ENCODE peak calls at places on chromosomes 6 and 20, in eight cellular contexts. One of them, this sample, is unnamed.

GRCh38 chr6:50952092-50952932 is 133.6 kb downstream of the TFAP2B start:
- DNase-seq in fibroblast of lung: no peak
- DNase-seq in naive thymus-derived CD4-positive, alpha-beta T cell: no peak
- DNase-seq in neural progenitor cell: peak; percentile 16
- DNase-seq in tibial artery: no peak
- DNase-seq in H9: no peak
- DNase-seq in OCI-LY7: no peak
- DNase-seq in endodermal cell: peak; percentile 49
- DNase-seq in this sample: peak; percentile 98

GRCh38 chr20:23449400-23449799 is 3.3 kb downstream of the CST11 start:
- DNase-seq in neural progenitor cell: no peak
- DNase-seq in naive thymus-derived CD4-positive, alpha-beta T cell: no peak
- DNase-seq in tibial artery: no peak
- DNase-seq in fibroblast of lung: no peak
- DNase-seq in OCI-LY7: no peak
- DNase-seq in endodermal cell: no peak
- DNase-seq in H9: no peak
- DNase-seq in this sample: no peak

GRCh38 chr6:167700199-167700598 is 126.5 kb upstream of the AFDN start:
- DNase-seq in naive thymus-derived CD4-positive, alpha-beta T cell: no peak
- DNase-seq in H9: no peak
- DNase-seq in OCI-LY7: no peak
- DNase-seq in endodermal cell: peak; percentile 33
- DNase-seq in fibroblast of lung: no peak
- DNase-seq in neural progenitor cell: no peak
- DNase-seq in tibial artery: no peak
- DNase-seq in this sample: peak; percentile 19

GRCh38 chr20:61886721-61887658 is 178.7 kb downstream of the TAF4 start:
- DNase-seq in endodermal cell: peak; percentile 84
- DNase-seq in neural progenitor cell: peak; percentile 66
- DNase-seq in naive thymus-derived CD4-positive, alpha-beta T cell: peak; percentile 35
- DNase-seq in fibroblast of lung: peak; percentile 46
- DNase-seq in OCI-LY7: peak; percentile 69
- DNase-seq in H9: peak; percentile 75
- DNase-seq in tibial artery: no peak
- DNase-seq in this sample: peak; percentile 74

GRCh38 chr6:152338335-152339125 is 298.6 kb downstream of the SYNE1 start:
- DNase-seq in endodermal cell: peak; percentile 83
- DNase-seq in tibial artery: peak; percentile 80
- DNase-seq in fibroblast of lung: peak; percentile 36
- DNase-seq in OCI-LY7: peak; percentile 42
- DNase-seq in neural progenitor cell: peak; percentile 33
- DNase-seq in H9: peak; percentile 45
- DNase-seq in naive thymus-derived CD4-positive, alpha-beta T cell: peak; percentile 58
- DNase-seq in this sample: peak; percentile 54

GRCh38 chr20:63082308-63082938 is 75.7 kb upstream of the BHLHE23 start:
- DNase-seq in endodermal cell: peak; percentile 93
- DNase-seq in naive thymus-derived CD4-positive, alpha-beta T cell: peak; percentile 40
- DNase-seq in tibial artery: peak; percentile 60
- DNase-seq in H9: peak; percentile 66
- DNase-seq in neural progenitor cell: peak; percentile 90
- DNase-seq in fibroblast of lung: no peak
- DNase-seq in OCI-LY7: peak; percentile 16
- DNase-seq in this sample: peak; percentile 55

GRCh38 chr20:34637245-34638185 is 39.4 kb downstream of the PIGU start:
- DNase-seq in endodermal cell: peak; percentile 6
- DNase-seq in tibial artery: no peak
- DNase-seq in OCI-LY7: no peak
- DNase-seq in neural progenitor cell: no peak
- DNase-seq in naive thymus-derived CD4-positive, alpha-beta T cell: no peak
- DNase-seq in H9: no peak
- DNase-seq in fibroblast of lung: peak; percentile 82
- DNase-seq in this sample: no peak

GRCh38 chr20:57611605-57612311 is 8.5 kb downstream of the ZBP1 start:
- DNase-seq in naive thymus-derived CD4-positive, alpha-beta T cell: no peak
- DNase-seq in OCI-LY7: no peak
- DNase-seq in tibial artery: peak; percentile 55
- DNase-seq in endodermal cell: peak; percentile 25
- DNase-seq in fibroblast of lung: no peak
- DNase-seq in H9: no peak
- DNase-seq in neural progenitor cell: no peak
- DNase-seq in this sample: no peak

GRCh38 chr6:103872683-103873082 is 987.0 kb downstream of the HACE1 start:
- DNase-seq in tibial artery: no peak
- DNase-seq in naive thymus-derived CD4-positive, alpha-beta T cell: no peak
- DNase-seq in H9: no peak
- DNase-seq in neural progenitor cell: peak; percentile 69
- DNase-seq in endodermal cell: no peak
- DNase-seq in fibroblast of lung: no peak
- DNase-seq in OCI-LY7: no peak
- DNase-seq in this sample: peak; percentile 45

GRCh38 chr6:2738373-2738979 is 12.2 kb downstream of the MYLK4 start:
- DNase-seq in OCI-LY7: peak; percentile 69
- DNase-seq in neural progenitor cell: peak; percentile 78
- DNase-seq in H9: peak; percentile 60
- DNase-seq in endodermal cell: peak; percentile 89
- DNase-seq in tibial artery: no peak
- DNase-seq in naive thymus-derived CD4-positive, alpha-beta T cell: peak; percentile 59
- DNase-seq in fibroblast of lung: peak; percentile 74
- DNase-seq in this sample: peak; percentile 88

GRCh38 chr20:17928633-17929311 is 39.8 kb downstream of the SNX5 start:
- DNase-seq in naive thymus-derived CD4-positive, alpha-beta T cell: no peak
- DNase-seq in neural progenitor cell: no peak
- DNase-seq in tibial artery: no peak
- DNase-seq in fibroblast of lung: no peak
- DNase-seq in endodermal cell: peak; percentile 68
- DNase-seq in H9: no peak
- DNase-seq in OCI-LY7: no peak
- DNase-seq in this sample: no peak

GRCh38 chr20:57983082-57983481 is 245.4 kb downstream of the ANKRD60 start:
- DNase-seq in OCI-LY7: no peak
- DNase-seq in naive thymus-derived CD4-positive, alpha-beta T cell: no peak
- DNase-seq in fibroblast of lung: no peak
- DNase-seq in H9: no peak
- DNase-seq in neural progenitor cell: no peak
- DNase-seq in tibial artery: no peak
- DNase-seq in endodermal cell: no peak
- DNase-seq in this sample: no peak

GRCh38 chr6:134937426-134937825 is 12.5 kb downstream of the ALDH8A1 start:
- DNase-seq in H9: no peak
- DNase-seq in naive thymus-derived CD4-positive, alpha-beta T cell: no peak
- DNase-seq in tibial artery: no peak
- DNase-seq in OCI-LY7: no peak
- DNase-seq in endodermal cell: no peak
- DNase-seq in fibroblast of lung: no peak
- DNase-seq in neural progenitor cell: no peak
- DNase-seq in this sample: no peak

GRCh38 chr6:6362051-6362450 is 41.6 kb upstream of the F13A1 start:
- DNase-seq in fibroblast of lung: no peak
- DNase-seq in OCI-LY7: peak; percentile 75
- DNase-seq in naive thymus-derived CD4-positive, alpha-beta T cell: no peak
- DNase-seq in neural progenitor cell: no peak
- DNase-seq in H9: no peak
- DNase-seq in endodermal cell: no peak
- DNase-seq in tibial artery: no peak
- DNase-seq in this sample: peak; percentile 21

GRCh38 chr20:23193985-23194384 is 107.9 kb upstream of the CD93 start:
- DNase-seq in H9: no peak
- DNase-seq in fibroblast of lung: peak; percentile 21
- DNase-seq in endodermal cell: no peak
- DNase-seq in tibial artery: no peak
- DNase-seq in neural progenitor cell: no peak
- DNase-seq in OCI-LY7: no peak
- DNase-seq in naive thymus-derived CD4-positive, alpha-beta T cell: no peak
- DNase-seq in this sample: no peak

GRCh38 chr6:43801489-43802181 is 31.6 kb downstream of the VEGFA start:
- DNase-seq in OCI-LY7: no peak
- DNase-seq in neural progenitor cell: no peak
- DNase-seq in fibroblast of lung: no peak
- DNase-seq in endodermal cell: no peak
- DNase-seq in H9: no peak
- DNase-seq in tibial artery: no peak
- DNase-seq in naive thymus-derived CD4-positive, alpha-beta T cell: no peak
- DNase-seq in this sample: no peak

GRCh38 chr6:42370323-42370985 is 81.3 kb downstream of the TRERF1 start:
- DNase-seq in fibroblast of lung: no peak
- DNase-seq in H9: no peak
- DNase-seq in tibial artery: no peak
- DNase-seq in naive thymus-derived CD4-positive, alpha-beta T cell: no peak
- DNase-seq in endodermal cell: no peak
- DNase-seq in OCI-LY7: no peak
- DNase-seq in neural progenitor cell: no peak
- DNase-seq in this sample: no peak

GRCh38 chr6:140275725-140276124 is 901.3 kb upstream of the CITED2 start:
- DNase-seq in endodermal cell: no peak
- DNase-seq in fibroblast of lung: no peak
- DNase-seq in OCI-LY7: no peak
- DNase-seq in tibial artery: no peak
- DNase-seq in neural progenitor cell: no peak
- DNase-seq in naive thymus-derived CD4-positive, alpha-beta T cell: no peak
- DNase-seq in H9: no peak
- DNase-seq in this sample: no peak

GRCh38 chr20:63653041-63653973 is at the start of gene STMN3:
- DNase-seq in fibroblast of lung: peak; percentile 95
- DNase-seq in tibial artery: peak; percentile 90
- DNase-seq in OCI-LY7: peak; percentile 42
- DNase-seq in naive thymus-derived CD4-positive, alpha-beta T cell: peak; percentile 59
- DNase-seq in neural progenitor cell: peak; percentile 98
- DNase-seq in endodermal cell: peak; percentile 99
- DNase-seq in H9: peak; percentile 98
- DNase-seq in this sample: peak; percentile 97

DNA sequence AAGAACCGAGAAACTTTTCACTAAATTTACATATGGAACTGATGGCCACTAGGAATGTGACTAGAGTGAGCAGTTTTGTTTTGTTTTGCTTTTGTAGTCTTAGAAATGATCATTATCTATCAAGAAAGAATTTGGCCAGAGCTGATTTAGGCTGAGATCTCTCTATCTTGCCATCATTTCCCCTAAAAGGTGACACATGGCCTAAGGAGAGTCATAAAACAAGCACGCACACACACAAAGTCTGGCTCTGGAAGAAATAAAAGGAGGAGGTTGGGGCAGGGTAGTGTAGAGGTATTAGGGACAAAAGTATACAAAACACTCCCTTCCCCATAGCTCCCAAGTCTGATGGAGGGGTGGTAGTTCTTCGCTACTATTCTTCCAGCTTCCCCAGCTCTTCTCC is 56.4 kb downstream of the RIPOR2 start:
- DNase-seq in OCI-LY7: no peak
- DNase-seq in endodermal cell: no peak
- DNase-seq in H9: no peak
- DNase-seq in fibroblast of lung: no peak
- DNase-seq in naive thymus-derived CD4-positive, alpha-beta T cell: no peak
- DNase-seq in tibial artery: no peak
- DNase-seq in neural progenitor cell: no peak
- DNase-seq in this sample: no peak
- H3K4me1 ChIP-seq in OCI-LY7: peaks cover 61% of the 10 kb centered on the region
- H3K4me1 ChIP-seq in endodermal cell: no peaks in the 10 kb centered on the region
- H3K4me1 ChIP-seq in H9: peaks cover 13% of the 10 kb centered on the region
- H3K4me1 ChIP-seq in fibroblast of lung: peaks cover 6% of the 10 kb centered on the region
- H3K4me1 ChIP-seq in naive thymus-derived CD4-positive, alpha-beta T cell: peaks cover 44% of the 10 kb centered on the region
- H3K4me1 ChIP-seq in tibial artery: no peaks in the 10 kb centered on the region
- H3K4me1 ChIP-seq in neural progenitor cell: peaks cover 24% of the 10 kb centered on the region
- H3K4me1 ChIP-seq in this sample: no peaks in the 10 kb centered on the region

DNA sequence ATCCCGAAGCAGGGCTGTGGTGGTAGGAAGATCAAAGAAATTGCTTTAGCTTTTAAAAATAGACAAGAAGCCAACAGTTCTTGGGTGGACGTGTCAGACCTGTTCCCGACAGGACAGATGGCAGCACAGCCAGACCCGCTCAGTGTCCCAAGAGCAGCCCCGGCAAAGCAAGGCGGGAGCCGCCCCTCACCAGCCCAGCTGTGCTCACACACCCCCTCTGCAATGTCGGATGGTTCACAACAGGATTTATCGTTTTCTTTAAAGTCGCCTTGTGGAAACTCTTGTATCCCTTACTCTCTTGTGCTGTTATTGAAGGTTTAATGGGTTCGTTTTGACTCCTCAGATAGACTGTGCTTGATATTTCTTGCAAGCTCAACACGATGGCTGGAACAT is 302.4 kb downstream of the THBS2 start:
- DNase-seq in OCI-LY7: no peak
- DNase-seq in H9: no peak
- DNase-seq in neural progenitor cell: no peak
- DNase-seq in tibial artery: no peak
- DNase-seq in fibroblast of lung: no peak
- DNase-seq in naive thymus-derived CD4-positive, alpha-beta T cell: no peak
- DNase-seq in endodermal cell: no peak
- DNase-seq in this sample: no peak
- H3K4me1 ChIP-seq in OCI-LY7: no peaks in the 10 kb centered on the region
- H3K4me1 ChIP-seq in H9: no peaks in the 10 kb centered on the region
- H3K4me1 ChIP-seq in neural progenitor cell: no peaks in the 10 kb centered on the region
- H3K4me1 ChIP-seq in tibial artery: peaks cover 13% of the 10 kb centered on the region
- H3K4me1 ChIP-seq in fibroblast of lung: no peaks in the 10 kb centered on the region
- H3K4me1 ChIP-seq in naive thymus-derived CD4-positive, alpha-beta T cell: no peaks in the 10 kb centered on the region
- H3K4me1 ChIP-seq in endodermal cell: no peaks in the 10 kb centered on the region
- H3K4me1 ChIP-seq in this sample: no peaks in the 10 kb centered on the region

GRCh38 chr6:11008821-11009220 is 35.3 kb downstream of the ELOVL2 start:
- DNase-seq in neural progenitor cell: no peak
- DNase-seq in endodermal cell: no peak
- DNase-seq in naive thymus-derived CD4-positive, alpha-beta T cell: no peak
- DNase-seq in H9: no peak
- DNase-seq in fibroblast of lung: peak; percentile 52
- DNase-seq in OCI-LY7: no peak
- DNase-seq in tibial artery: no peak
- DNase-seq in this sample: no peak
- H3K4me1 ChIP-seq in neural progenitor cell: peaks cover 5% of the 10 kb centered on the region
- H3K4me1 ChIP-seq in endodermal cell: peaks cover 24% of the 10 kb centered on the region
- H3K4me1 ChIP-seq in naive thymus-derived CD4-positive, alpha-beta T cell: no peaks in the 10 kb centered on the region
- H3K4me1 ChIP-seq in H9: no peaks in the 10 kb centered on the region
- H3K4me1 ChIP-seq in fibroblast of lung: peaks cover 17% of the 10 kb centered on the region
- H3K4me1 ChIP-seq in OCI-LY7: no peaks in the 10 kb centered on the region
- H3K4me1 ChIP-seq in tibial artery: no peaks in the 10 kb centered on the region
- H3K4me1 ChIP-seq in this sample: peaks cover 8% of the 10 kb centered on the region

GRCh38 chr6:106173480-106173879 is 87.3 kb downstream of the PRDM1 start:
- DNase-seq in fibroblast of lung: no peak
- DNase-seq in H9: no peak
- DNase-seq in neural progenitor cell: no peak
- DNase-seq in tibial artery: no peak
- DNase-seq in naive thymus-derived CD4-positive, alpha-beta T cell: peak; percentile 33
- DNase-seq in OCI-LY7: no peak
- DNase-seq in endodermal cell: no peak
- DNase-seq in this sample: no peak

GRCh38 chr6:106180208-106180607 is 94.1 kb downstream of the PRDM1 start:
- DNase-seq in fibroblast of lung: no peak
- DNase-seq in H9: no peak
- DNase-seq in tibial artery: no peak
- DNase-seq in endodermal cell: no peak
- DNase-seq in neural progenitor cell: no peak
- DNase-seq in OCI-LY7: no peak
- DNase-seq in naive thymus-derived CD4-positive, alpha-beta T cell: peak; percentile 38
- DNase-seq in this sample: no peak

GRCh38 chr6:106181664-106182418 is 95.7 kb downstream of the PRDM1 start:
- DNase-seq in H9: no peak
- DNase-seq in naive thymus-derived CD4-positive, alpha-beta T cell: no peak
- DNase-seq in endodermal cell: no peak
- DNase-seq in OCI-LY7: no peak
- DNase-seq in tibial artery: no peak
- DNase-seq in neural progenitor cell: no peak
- DNase-seq in fibroblast of lung: peak; percentile 56
- DNase-seq in this sample: peak; percentile 50

GRCh38 chr6:106178900-106179299 is 92.8 kb downstream of the PRDM1 start:
- DNase-seq in OCI-LY7: no peak
- DNase-seq in tibial artery: no peak
- DNase-seq in endodermal cell: no peak
- DNase-seq in H9: no peak
- DNase-seq in fibroblast of lung: no peak
- DNase-seq in naive thymus-derived CD4-positive, alpha-beta T cell: no peak
- DNase-seq in neural progenitor cell: no peak
- DNase-seq in this sample: no peak

GRCh38 chr6:106177786-106178185 is 91.7 kb downstream of the PRDM1 start:
- DNase-seq in endodermal cell: no peak
- DNase-seq in neural progenitor cell: no peak
- DNase-seq in OCI-LY7: no peak
- DNase-seq in H9: no peak
- DNase-seq in naive thymus-derived CD4-positive, alpha-beta T cell: no peak
- DNase-seq in fibroblast of lung: peak; percentile 31
- DNase-seq in tibial artery: no peak
- DNase-seq in this sample: no peak
- H3K4me1 ChIP-seq in endodermal cell: no peaks in the 10 kb centered on the region
- H3K4me1 ChIP-seq in neural progenitor cell: peaks cover 10% of the 10 kb centered on the region
- H3K4me1 ChIP-seq in OCI-LY7: no peaks in the 10 kb centered on the region
- H3K4me1 ChIP-seq in H9: no peaks in the 10 kb centered on the region
- H3K4me1 ChIP-seq in naive thymus-derived CD4-positive, alpha-beta T cell: peaks cover 38% of the 10 kb centered on the region
- H3K4me1 ChIP-seq in fibroblast of lung: peaks cover 6% of the 10 kb centered on the region
- H3K4me1 ChIP-seq in tibial artery: no peaks in the 10 kb centered on the region
- H3K4me1 ChIP-seq in this sample: no peaks in the 10 kb centered on the region

This sample was measured in A673.